ENCODE peak calls at places on chromosomes 12 and 14, in eight cellular contexts. Y is EH; F is occipital lobe; E is HuH-7.5; Z is epithelial cell of proximal tubule; C is stimulated activated CD4-positive, alpha-beta T cell treated with anti-CD3 and anti-CD28 coated beads, Interleukin-2, amount 100 ng/mL, for 48 hours; S is naive thymus-derived CD4-positive, alpha-beta T cell; X is left ventricle myocardium inferior. O is an unnamed sample.

GRCh38 chr14:90759370-90760054 is 56.7 kb downstream of the TTC7B start:
- DNase-seq in C (no peak), Z (no peak), X (no peak), Y (no peak), F (peak; percentile 20), S (peak; percentile 32), E (no peak), O (no peak)

GRCh38 chr12:120139958-120140357 is 23.4 kb upstream of the RAB35 start:
- DNase-seq in S (no peak), C (no peak), Y (peak; percentile 31), E (no peak), Z (no peak), X (no peak), F (no peak), O (no peak)

GRCh38 chr14:32319368-32320049 is 9.6 kb upstream of the AKAP6 start:
- DNase-seq in C (no peak), E (no peak), Y (no peak), Z (no peak), F (no peak), X (no peak), S (no peak), O (no peak)

GRCh38 chr12:115060477-115061168 is 376.6 kb upstream of the TBX3 start:
- DNase-seq in Z (no peak), C (no peak), S (no peak), X (no peak), F (no peak), E (no peak), Y (peak; percentile 65), O (no peak)

GRCh38 chr14:104856157-104856868 is 8.8 kb upstream of the CEP170B start:
- DNase-seq in S (no peak), F (no peak), E (no peak), Z (no peak), X (no peak), C (no peak), Y (no peak), O (no peak)

GRCh38 chr12:117580718-117581062 is 219.3 kb upstream of the NOS1 start:
- DNase-seq in S (no peak), C (no peak), Y (peak; percentile 7), F (no peak), E (no peak), X (peak; percentile 33), Z (no peak), O (no peak)

GRCh38 chr12:91603060-91603459 is 420.4 kb upstream of the DCN start:
- DNase-seq in S (no peak), Y (no peak), C (no peak), F (no peak), X (no peak), Z (no peak), E (no peak), O (no peak)

GRCh38 chr14:74161526-74162158 is 76.9 kb downstream of the LIN52 start:
- DNase-seq in F (no peak), Z (no peak), E (no peak), S (no peak), Y (no peak), C (no peak), X (no peak), O (peak; percentile 6)

GRCh38 chr12:87094356-87094755 is 838.2 kb upstream of the MGAT4C start:
- DNase-seq in C (no peak), Y (no peak), S (no peak), Z (no peak), F (no peak), X (no peak), E (no peak), O (no peak)

GRCh38 chr12:119314290-119314689 is 20.2 kb upstream of the CCDC60 start:
- DNase-seq in Z (no peak), X (no peak), C (no peak), S (no peak), F (no peak), E (no peak), Y (no peak), O (no peak)

O was measured in endothelial cell.